ENCODE peak calls at places on chromosomes 4 and X, in four cellular contexts. M is GM20000; I is activated CD8-positive, alpha-beta memory T cell treated with anti-CD3 and anti-CD28 coated beads, Interleukin-2, amount 10 ng/mL, durations not matched to agents 7 days and 5 days; R is upper lobe of right lung. A is an unnamed sample.

GRCh38 chr4:97587912-97588311 is 555.4 kb downstream of the STPG2 start:
- DNase-seq in R (no peak), M (no peak), I (no peak), A (no peak)

GRCh38 chrX:97479491-97479890 is 595.8 kb downstream of the RPA4 start:
- DNase-seq in I (no peak), M (no peak), R (no peak), A (no peak)

GRCh38 chr4:71167083-71167482 is 171.7 kb upstream of the SLC4A4 start:
- DNase-seq in I (no peak), R (no peak), M (no peak), A (no peak)

GRCh38 chrX:17459008-17459407 is 84.0 kb downstream of the NHS start:
- DNase-seq in R (no peak), I (no peak), M (no peak), A (no peak)

GRCh38 chr4:89279385-89279784 is 28.2 kb downstream of the GPRIN3 start:
- DNase-seq in M (no peak), R (no peak), I (no peak), A (no peak)

GRCh38 chr4:141350122-141350904 is 129.6 kb downstream of the ZNF330 start:
- DNase-seq in R (peak; percentile 37), I (no peak), M (no peak), A (no peak)

GRCh38 chr4:46073778-46074177 is 50.1 kb downstream of the GABRG1 start:
- DNase-seq in M (no peak), R (no peak), I (no peak), A (no peak)

GRCh38 chr4:151031831-151032605 is 16.9 kb upstream of the LRBA start:
- DNase-seq in M (peak; percentile 29), I (no peak), R (no peak), A (no peak)

GRCh38 chrX:150036181-150036580 is 97.9 kb upstream of the EOLA2 start:
- DNase-seq in I (no peak), R (no peak), M (no peak), A (no peak)

GRCh38 chr4:140571620-140572019 is 2.9 kb upstream of the UCP1 start:
- DNase-seq in R (no peak), M (no peak), I (no peak), A (no peak)

GRCh38 chr4:85147481-85148076 is 181.1 kb upstream of the WDFY3 start:
- DNase-seq in I (peak; percentile 43), M (peak; percentile 31), R (no peak), A (peak; percentile 88)

GRCh38 chrX:16278927-16279326 is 111.6 kb downstream of the MAGEB17 start:
- DNase-seq in I (no peak), R (no peak), M (no peak), A (peak; percentile 5)

GRCh38 chr4:40119344-40119743 is 62.7 kb downstream of the N4BP2 start:
- DNase-seq in I (no peak), R (no peak), M (no peak), A (no peak)

GRCh38 chrX:106621836-106622235 is 10.1 kb downstream of the RADX start:
- DNase-seq in I (no peak), M (no peak), R (no peak), A (no peak)

GRCh38 chrX:87434618-87435017 is 83.0 kb upstream of the KLHL4 start:
- DNase-seq in I (no peak), R (no peak), M (no peak), A (no peak)

GRCh38 chr4:183959349-183959748 is 54.2 kb downstream of the STOX2 start:
- DNase-seq in I (no peak), M (no peak), R (no peak), A (no peak)

GRCh38 chr4:152014280-152014679 is 253.5 kb upstream of the GATB start:
- DNase-seq in R (no peak), M (peak; percentile 33), I (peak; percentile 85), A (peak; percentile 39)

GRCh38 chrX:40366661-40367060 is 214.1 kb upstream of the ATP6AP2 start:
- DNase-seq in M (no peak), I (no peak), R (no peak), A (no peak)

GRCh38 chr4:152524429-152524828 is 11.5 kb downstream of the FBXW7 start:
- DNase-seq in R (no peak), I (no peak), M (no peak), A (no peak)

GRCh38 chr4:123809864-123810263 is 413.3 kb downstream of the SPRY1 start:
- DNase-seq in M (no peak), R (no peak), I (no peak), A (no peak)

GRCh38 chr4:155687380-155687982 is 20.8 kb downstream of the GUCY1A1 start:
- DNase-seq in M (no peak), R (no peak), I (no peak), A (no peak)

GRCh38 chr4:81648576-81649272 is 177.0 kb upstream of the RASGEF1B start:
- DNase-seq in M (peak; percentile 17), I (peak; percentile 83), R (no peak), A (peak; percentile 83)

GRCh38 chr4:88276952-88277710 is 7.2 kb downstream of the PPM1K start:
- DNase-seq in I (no peak), M (no peak), R (no peak), A (no peak)

GRCh38 chrX:17377047-17377692 is 2.2 kb downstream of the NHS start:
- DNase-seq in I (no peak), R (peak; percentile 63), M (no peak), A (no peak)

GRCh38 chr4:43296946-43297528 is 404.5 kb downstream of the GRXCR1 start:
- DNase-seq in M (no peak), I (no peak), R (no peak), A (no peak)

GRCh38 chrX:9195199-9195880 is 161.4 kb upstream of the FAM9B start:
- DNase-seq in I (no peak), R (no peak), M (no peak), A (peak; percentile 1)

GRCh38 chr4:37662861-37663390 is 23.2 kb downstream of the RELL1 start:
- DNase-seq in I (no peak), M (no peak), R (no peak), A (no peak)

GRCh38 chr4:152500798-152501434 is 35.0 kb downstream of the FBXW7 start:
- DNase-seq in I (peak; percentile 69), M (peak; percentile 32), R (no peak), A (peak; percentile 94)

A was measured in NAMALWA.